ENCODE peak calls at places on chromosomes 7 and 10, in ten cellular contexts. One of them, this sample, is unnamed. For H3K4me1, the result is how much of the 10 kb centered on the place peaks cover.

GRCh38 chr7:27305854-27306253 is 63.3 kb downstream of the EVX1 start:
- DNase-seq in neural progenitor cell: no peak
- DNase-seq in IMR-90: no peak
- DNase-seq in fibroblast of lung: no peak
- DNase-seq in mammary epithelial cell: no peak
- DNase-seq in GM23338: no peak
- DNase-seq in DND-41: no peak
- DNase-seq in HepG2: no peak
- DNase-seq in GM23248: no peak
- DNase-seq in K562: no peak
- DNase-seq in this sample: no peak

GRCh38 chr10:43679509-43679908 is 30.8 kb upstream of the ZNF32 start:
- DNase-seq in IMR-90: no peak
- DNase-seq in GM23248: peak
- DNase-seq in K562: no peak
- DNase-seq in GM23338: no peak
- DNase-seq in neural progenitor cell: no peak
- DNase-seq in fibroblast of lung: peak
- DNase-seq in HepG2: no peak
- DNase-seq in mammary epithelial cell: peak
- DNase-seq in DND-41: no peak
- DNase-seq in this sample: no peak

GRCh38 chr10:11165591-11166543 is 148.2 kb downstream of the CELF2 start:
- DNase-seq in fibroblast of lung: peak
- DNase-seq in K562: peak
- DNase-seq in GM23248: peak
- DNase-seq in mammary epithelial cell: no peak
- DNase-seq in DND-41: peak
- DNase-seq in IMR-90: no peak
- DNase-seq in GM23338: peak
- DNase-seq in HepG2: no peak
- DNase-seq in neural progenitor cell: peak
- DNase-seq in this sample: no peak

GRCh38 chr10:132539894-132540293 is 2.3 kb downstream of the INPP5A start:
- DNase-seq in GM23248: peak
- DNase-seq in IMR-90: peak
- DNase-seq in DND-41: peak
- DNase-seq in fibroblast of lung: peak
- DNase-seq in HepG2: no peak
- DNase-seq in K562: no peak
- DNase-seq in GM23338: no peak
- DNase-seq in mammary epithelial cell: no peak
- DNase-seq in neural progenitor cell: no peak
- DNase-seq in this sample: no peak

GRCh38 chr7:94848531-94848930 is 58.9 kb upstream of the PPP1R9A start:
- DNase-seq in GM23248: no peak
- DNase-seq in DND-41: no peak
- DNase-seq in GM23338: no peak
- DNase-seq in K562: no peak
- DNase-seq in HepG2: no peak
- DNase-seq in mammary epithelial cell: peak
- DNase-seq in fibroblast of lung: no peak
- DNase-seq in neural progenitor cell: no peak
- DNase-seq in IMR-90: no peak
- DNase-seq in this sample: no peak

GRCh38 chr10:73860050-73860491 is 14.3 kb downstream of the CAMK2G start:
- DNase-seq in mammary epithelial cell: no peak
- DNase-seq in DND-41: no peak
- DNase-seq in GM23248: no peak
- DNase-seq in HepG2: no peak
- DNase-seq in neural progenitor cell: no peak
- DNase-seq in GM23338: no peak
- DNase-seq in IMR-90: no peak
- DNase-seq in K562: no peak
- DNase-seq in fibroblast of lung: no peak
- DNase-seq in this sample: no peak

GRCh38 chr10:114323023-114323422 is 81.3 kb downstream of the AFAP1L2 start:
- DNase-seq in IMR-90: no peak
- DNase-seq in fibroblast of lung: peak
- DNase-seq in HepG2: no peak
- DNase-seq in K562: no peak
- DNase-seq in GM23248: no peak
- DNase-seq in GM23338: no peak
- DNase-seq in neural progenitor cell: no peak
- DNase-seq in DND-41: no peak
- DNase-seq in mammary epithelial cell: no peak
- DNase-seq in this sample: no peak

GRCh38 chr7:28554791-28555471 is 142.6 kb downstream of the CREB5 start:
- DNase-seq in fibroblast of lung: no peak
- DNase-seq in DND-41: no peak
- DNase-seq in K562: no peak
- DNase-seq in IMR-90: no peak
- DNase-seq in GM23248: no peak
- DNase-seq in mammary epithelial cell: no peak
- DNase-seq in HepG2: no peak
- DNase-seq in GM23338: no peak
- DNase-seq in neural progenitor cell: no peak
- DNase-seq in this sample: no peak

DNA sequence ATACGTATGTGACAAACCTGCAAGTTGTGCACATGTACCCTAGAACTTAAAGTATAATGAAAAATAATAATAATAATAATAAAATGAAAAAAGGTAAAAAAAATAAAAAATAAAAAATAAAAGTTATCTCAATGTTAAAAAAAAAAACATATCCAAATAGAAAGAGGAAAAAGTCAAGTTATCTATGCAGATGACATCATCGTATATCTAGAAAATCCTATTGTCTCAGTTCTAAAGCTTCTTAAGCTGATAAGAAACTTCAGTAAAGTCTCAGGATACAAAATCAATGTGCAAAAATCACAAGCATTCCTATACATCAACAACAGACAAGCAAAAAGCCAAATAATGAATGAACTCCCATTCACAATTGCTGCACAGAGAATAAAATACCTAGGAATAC is 466.6 kb upstream of the PHF14 start:
- DNase-seq in DND-41: no peak
- DNase-seq in K562: no peak
- DNase-seq in HepG2: no peak
- DNase-seq in mammary epithelial cell: no peak
- DNase-seq in fibroblast of lung: no peak
- DNase-seq in GM23248: no peak
- DNase-seq in GM23338: no peak
- DNase-seq in IMR-90: no peak
- DNase-seq in neural progenitor cell: no peak
- DNase-seq in this sample: no peak
- H3K4me1 ChIP-seq in DND-41: under half
- H3K4me1 ChIP-seq in K562: under half
- H3K4me1 ChIP-seq in HepG2: under half
- H3K4me1 ChIP-seq in mammary epithelial cell: under half
- H3K4me1 ChIP-seq in fibroblast of lung: under half
- H3K4me1 ChIP-seq in GM23248: under half
- H3K4me1 ChIP-seq in GM23338: under half
- H3K4me1 ChIP-seq in IMR-90: under half
- H3K4me1 ChIP-seq in neural progenitor cell: under half
- H3K4me1 ChIP-seq in this sample: under half

DNA sequence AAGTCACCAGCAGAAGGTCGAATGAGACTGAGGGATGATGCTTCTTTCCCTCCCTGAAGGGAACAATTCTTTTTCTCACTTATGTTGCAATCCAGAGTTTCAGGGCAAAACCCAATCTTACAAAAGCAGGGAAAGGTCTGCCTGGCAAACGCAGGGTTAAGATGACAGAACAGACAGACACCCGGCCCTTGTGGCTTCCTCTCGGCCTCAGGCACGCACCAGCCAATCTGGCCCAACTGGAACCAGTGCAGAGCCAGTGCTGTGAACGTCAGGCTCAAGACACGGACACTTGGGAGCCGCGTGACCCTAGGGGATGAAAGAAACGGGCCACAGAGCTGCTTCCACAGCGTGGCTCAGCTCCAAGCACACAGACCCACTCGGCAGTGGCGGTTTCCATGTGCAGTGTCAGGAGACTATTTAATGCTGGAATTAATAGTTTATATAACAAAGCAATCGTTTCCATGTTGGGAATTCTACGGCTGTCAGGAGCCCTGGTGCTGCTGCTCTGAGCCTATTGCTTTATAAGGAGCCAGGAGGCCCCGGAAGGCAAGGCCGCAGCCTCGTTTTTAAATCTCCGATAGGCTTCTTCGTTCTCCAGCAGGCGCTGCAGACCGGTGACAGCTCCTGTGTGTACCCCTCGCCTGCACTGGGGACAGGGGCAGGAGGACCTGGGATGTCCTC is 198.4 kb downstream of the DIP2C start:
- DNase-seq in GM23248: peak
- DNase-seq in neural progenitor cell: no peak
- DNase-seq in fibroblast of lung: peak
- DNase-seq in DND-41: no peak
- DNase-seq in K562: no peak
- DNase-seq in IMR-90: peak
- DNase-seq in GM23338: peak
- DNase-seq in HepG2: no peak
- DNase-seq in mammary epithelial cell: no peak
- DNase-seq in this sample: no peak
- H2AFZ ChIP-seq in GM23248: peak
- H2AFZ ChIP-seq in neural progenitor cell: no peak
- H2AFZ ChIP-seq in fibroblast of lung: peak
- H2AFZ ChIP-seq in DND-41: no peak
- H2AFZ ChIP-seq in K562: no peak
- H2AFZ ChIP-seq in IMR-90: peak
- H2AFZ ChIP-seq in GM23338: no peak
- H2AFZ ChIP-seq in HepG2: no peak
- H2AFZ ChIP-seq in mammary epithelial cell: no peak
- H2AFZ ChIP-seq in this sample: no peak

GRCh38 chr7:150372271-150373048 is 3.8 kb downstream of the REPIN1 start:
- DNase-seq in GM23338: no peak
- DNase-seq in K562: no peak
- DNase-seq in GM23248: no peak
- DNase-seq in neural progenitor cell: peak
- DNase-seq in HepG2: no peak
- DNase-seq in fibroblast of lung: no peak
- DNase-seq in DND-41: peak
- DNase-seq in IMR-90: no peak
- DNase-seq in mammary epithelial cell: no peak
- DNase-seq in this sample: no peak

GRCh38 chr7:150373049-150373801 is 4.6 kb downstream of the REPIN1 start:
- DNase-seq in K562: peak
- DNase-seq in neural progenitor cell: peak
- DNase-seq in GM23338: no peak
- DNase-seq in GM23248: no peak
- DNase-seq in mammary epithelial cell: no peak
- DNase-seq in HepG2: no peak
- DNase-seq in DND-41: peak
- DNase-seq in IMR-90: no peak
- DNase-seq in fibroblast of lung: no peak
- DNase-seq in this sample: peak

GRCh38 chr7:150375662-150376521 is 3.2 kb upstream of the ZNF775 start:
- DNase-seq in IMR-90: no peak
- DNase-seq in GM23248: no peak
- DNase-seq in fibroblast of lung: no peak
- DNase-seq in GM23338: no peak
- DNase-seq in neural progenitor cell: peak
- DNase-seq in mammary epithelial cell: no peak
- DNase-seq in HepG2: no peak
- DNase-seq in DND-41: peak
- DNase-seq in K562: no peak
- DNase-seq in this sample: no peak

GRCh38 chr7:150374472-150374871 is 4.7 kb upstream of the ZNF775 start:
- DNase-seq in DND-41: peak
- DNase-seq in mammary epithelial cell: no peak
- DNase-seq in GM23338: no peak
- DNase-seq in neural progenitor cell: peak
- DNase-seq in IMR-90: no peak
- DNase-seq in GM23248: no peak
- DNase-seq in HepG2: no peak
- DNase-seq in K562: no peak
- DNase-seq in fibroblast of lung: no peak
- DNase-seq in this sample: no peak

DNA sequence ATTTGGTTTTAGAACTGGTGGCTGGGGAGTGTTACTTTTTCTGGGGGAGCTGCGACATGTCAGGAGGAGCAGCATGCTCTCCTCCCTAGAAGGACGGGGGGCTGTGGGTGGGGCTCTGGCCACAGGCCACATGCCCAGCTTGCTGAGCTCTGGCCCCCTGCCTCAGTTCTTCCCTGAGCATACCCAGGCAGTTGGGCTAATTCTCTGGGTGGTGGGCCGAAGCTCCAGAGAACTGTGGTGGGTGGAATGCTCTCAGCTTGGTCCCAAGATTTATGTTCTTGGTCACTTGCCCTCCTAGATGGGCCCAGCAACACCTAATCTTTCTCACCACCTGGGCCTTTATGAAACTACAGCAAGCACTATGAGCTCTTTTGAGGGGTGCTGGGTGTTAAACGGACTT is 5.1 kb upstream of the ZNF775 start:
- DNase-seq in GM23248: no peak
- DNase-seq in K562: peak
- DNase-seq in DND-41: peak
- DNase-seq in HepG2: no peak
- DNase-seq in IMR-90: no peak
- DNase-seq in fibroblast of lung: no peak
- DNase-seq in mammary epithelial cell: no peak
- DNase-seq in GM23338: no peak
- DNase-seq in neural progenitor cell: no peak
- DNase-seq in this sample: no peak
- H3K4me1 ChIP-seq in GM23248: under half
- H3K4me1 ChIP-seq in K562: half or more
- H3K4me1 ChIP-seq in DND-41: half or more
- H3K4me1 ChIP-seq in HepG2: half or more
- H3K4me1 ChIP-seq in IMR-90: under half
- H3K4me1 ChIP-seq in fibroblast of lung: under half
- H3K4me1 ChIP-seq in mammary epithelial cell: under half
- H3K4me1 ChIP-seq in GM23338: under half
- H3K4me1 ChIP-seq in neural progenitor cell: under half
- H3K4me1 ChIP-seq in this sample: under half

DNA sequence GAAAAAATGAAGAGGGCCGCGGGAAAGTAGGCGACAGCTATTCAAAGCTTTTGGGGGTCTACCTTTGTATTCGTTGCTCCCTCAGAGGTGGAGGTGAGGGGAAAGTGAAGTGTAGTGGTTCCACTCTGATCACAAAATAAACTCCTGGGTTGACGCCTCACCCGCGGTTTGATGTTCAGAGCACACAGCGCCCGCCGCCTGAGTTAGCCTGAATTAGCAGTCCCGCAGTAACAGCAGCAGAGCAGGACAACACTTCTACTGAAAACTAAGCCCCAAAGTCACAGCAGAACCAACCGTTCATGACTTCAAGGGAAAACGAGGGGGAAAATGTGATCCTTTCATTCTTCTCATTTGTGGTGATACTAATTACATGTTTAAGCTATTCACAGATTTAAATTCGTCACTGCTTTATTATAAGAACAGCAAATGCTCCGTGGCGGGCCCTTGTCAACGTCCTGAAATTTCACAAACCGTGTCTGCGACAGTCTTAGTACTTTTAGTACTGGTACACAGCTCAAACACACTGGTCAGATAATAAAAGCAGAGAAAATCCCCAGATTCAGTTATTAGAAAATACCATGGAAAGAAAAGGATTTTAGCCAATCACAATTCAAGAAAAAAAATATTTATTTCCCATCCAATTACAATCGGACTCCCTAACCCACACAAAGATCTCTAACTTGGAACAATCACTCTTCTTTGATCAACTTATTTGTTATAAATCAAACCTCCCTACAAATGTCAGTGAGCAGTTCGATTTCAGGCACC is 575 bp upstream of the JMJD1C start:
- DNase-seq in GM23338: peak
- DNase-seq in HepG2: peak
- DNase-seq in K562: peak
- DNase-seq in mammary epithelial cell: no peak
- DNase-seq in IMR-90: peak
- DNase-seq in DND-41: peak
- DNase-seq in GM23248: peak
- DNase-seq in fibroblast of lung: peak
- DNase-seq in neural progenitor cell: peak
- DNase-seq in this sample: no peak
- H2AFZ ChIP-seq in GM23338: no peak
- H2AFZ ChIP-seq in HepG2: peak
- H2AFZ ChIP-seq in K562: peak
- H2AFZ ChIP-seq in mammary epithelial cell: peak
- H2AFZ ChIP-seq in IMR-90: peak
- H2AFZ ChIP-seq in DND-41: peak
- H2AFZ ChIP-seq in GM23248: peak
- H2AFZ ChIP-seq in fibroblast of lung: no peak
- H2AFZ ChIP-seq in neural progenitor cell: peak
- H2AFZ ChIP-seq in this sample: peak

This sample was measured in PC-9.